ENCODE peak calls at places on chromosomes 16 and 17, in eight cellular contexts. S is tibial artery, D is OCI-LY7, L is uterus, K is spleen, U is transverse colon, G is body of pancreas, R is right lobe of liver. Q is an unnamed sample.
A peak's percentile ranks its signal among the peaks of the same experiment; 100 is the strongest.

GRCh38 chr17:79272220-79272619 is 197.6 kb downstream of the ENGASE start:
- DNase-seq in L (no peak), S (no peak), D (no peak), K (no peak), R (no peak), U (no peak), G (no peak), Q (no peak)

GRCh38 chr16:68492151-68492500 is 43.8 kb upstream of the SMPD3 start:
- DNase-seq in D (no peak), S (no peak), G (no peak), U (no peak), K (peak; percentile 64), R (no peak), L (no peak), Q (no peak)

GRCh38 chr16:52557236-52557635 is 10.3 kb upstream of the TOX3 start:
- DNase-seq in D (no peak), K (no peak), G (no peak), S (no peak), L (no peak), R (no peak), U (peak; percentile 38), Q (no peak)

GRCh38 chr16:11312718-11313492 is 31.8 kb upstream of the PRM1 start:
- DNase-seq in U (peak; percentile 64), S (no peak), L (peak; percentile 43), R (no peak), D (no peak), K (no peak), G (peak; percentile 69), Q (no peak)

GRCh38 chr17:71224824-71225575 is 895.8 kb upstream of the SOX9 start:
- DNase-seq in D (no peak), S (no peak), U (peak; percentile 16), L (no peak), R (no peak), K (no peak), G (peak; percentile 8), Q (no peak)

GRCh38 chr16:75570351-75571104 is 4.3 kb downstream of the GABARAPL2 start:
- DNase-seq in G (no peak), D (peak; percentile 17), R (no peak), U (no peak), S (no peak), K (no peak), L (no peak), Q (no peak)

GRCh38 chr17:59746849-59747445 is 39.5 kb downstream of the VMP1 start:
- DNase-seq in U (no peak), G (peak; percentile 17), S (no peak), K (no peak), L (no peak), D (peak; percentile 63), R (no peak), Q (no peak)

GRCh38 chr17:69462010-69462409 is 47.5 kb downstream of the MAP2K6 start:
- DNase-seq in D (no peak), U (no peak), S (no peak), R (no peak), G (no peak), K (no peak), L (no peak), Q (no peak)

GRCh38 chr17:77235370-77236080 is 94.8 kb downstream of the SEC14L1 start:
- DNase-seq in K (no peak), U (no peak), L (no peak), S (peak; percentile 61), R (no peak), D (no peak), G (peak; percentile 54), Q (no peak)

GRCh38 chr17:61235821-61236197 is 163.8 kb upstream of the TBX2 start:
- DNase-seq in R (no peak), G (no peak), K (no peak), D (no peak), U (no peak), L (no peak), S (no peak), Q (no peak)

GRCh38 chr16:28494141-28494851 is at the start of gene APOBR:
- DNase-seq in L (no peak), U (peak; percentile 75), S (peak; percentile 44), D (peak; percentile 88), G (peak; percentile 77), R (peak; percentile 71), K (peak; percentile 94), Q (no peak)

GRCh38 chr17:47009759-47010594 is 30.9 kb upstream of the RPRML start:
- DNase-seq in U (no peak), S (no peak), R (no peak), K (no peak), G (no peak), L (no peak), D (no peak), Q (no peak)

GRCh38 chr17:40530988-40531971 is 29.9 kb upstream of the TNS4 start:
- DNase-seq in S (peak; percentile 16), K (peak; percentile 71), L (peak; percentile 27), U (no peak), G (no peak), R (no peak), D (peak; percentile 32), Q (no peak)

GRCh38 chr17:27315322-27315721 is 21.4 kb downstream of the WSB1 start:
- DNase-seq in S (peak; percentile 92), G (peak; percentile 48), L (peak; percentile 91), R (no peak), K (no peak), D (no peak), U (peak; percentile 80), Q (peak; percentile 84)

GRCh38 chr17:2635241-2635640 is 41.8 kb downstream of the PAFAH1B1 start:
- DNase-seq in U (no peak), S (no peak), K (no peak), D (no peak), L (no peak), R (no peak), G (no peak), Q (no peak)

GRCh38 chr16:88435437-88436355 is 17.4 kb upstream of the ZFPM1 start:
- DNase-seq in K (no peak), R (no peak), D (no peak), L (no peak), U (no peak), S (no peak), G (no peak), Q (no peak)

GRCh38 chr16:51161440-51162195 is 10.5 kb upstream of the SALL1 start:
- DNase-seq in R (no peak), K (no peak), D (no peak), L (no peak), G (no peak), U (no peak), S (no peak), Q (no peak)

GRCh38 chr16:54431997-54432367 is 145.4 kb upstream of the IRX3 start:
- DNase-seq in L (no peak), K (no peak), R (no peak), U (no peak), G (no peak), S (no peak), D (no peak), Q (no peak)

GRCh38 chr17:12712941-12713340 is 47.3 kb downstream of the MYOCD start:
- DNase-seq in D (no peak), L (no peak), S (peak; percentile 35), G (no peak), R (no peak), U (no peak), K (no peak), Q (no peak)

DNA sequence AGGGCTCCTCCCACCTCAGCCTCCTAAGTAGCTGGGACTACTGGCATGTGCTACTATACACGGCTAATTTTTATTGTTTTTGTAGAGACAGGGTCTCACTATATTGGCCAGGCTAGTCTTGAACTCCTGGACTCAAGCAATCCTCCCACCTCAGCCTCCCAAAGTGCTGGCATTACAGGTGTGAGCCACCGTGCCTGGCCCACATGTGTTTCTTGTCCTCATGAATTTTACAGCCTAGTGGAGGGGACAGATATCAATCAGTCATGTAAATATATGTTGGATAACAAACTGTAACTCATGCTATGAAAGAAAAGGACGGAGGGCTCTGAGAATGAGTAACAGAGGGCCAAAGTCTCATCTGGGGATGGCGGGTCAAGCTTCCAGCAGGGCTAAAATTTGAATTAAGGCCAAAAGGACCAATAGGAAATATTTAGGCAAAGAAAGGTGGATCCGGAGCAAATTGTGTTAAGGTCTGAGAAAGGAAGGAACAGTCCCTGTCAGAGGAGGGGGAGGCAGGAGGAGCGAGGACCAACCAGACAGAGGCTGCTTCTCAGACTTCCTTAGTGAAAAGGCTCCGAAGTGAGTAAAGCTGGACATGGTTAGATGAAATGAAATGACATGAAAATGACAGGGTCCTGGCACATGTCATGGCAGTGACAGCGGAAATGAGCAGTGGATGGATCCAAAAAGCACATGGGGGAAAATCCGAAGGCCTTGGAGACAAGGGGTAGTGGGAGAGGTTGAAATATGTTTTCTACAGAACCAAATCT is 3.8 kb downstream of the PDZD9 start:
- DNase-seq in S (no peak), G (no peak), U (no peak), K (no peak), D (no peak), R (no peak), L (no peak), Q (no peak)
- H3K27ac ChIP-seq in S (no peak overlapping the region), G (no peak overlapping the region), U (no peak overlapping the region), K (peak overlapping the region; percentile 66), D (no peak overlapping the region), R (no peak overlapping the region), L (no peak overlapping the region), Q (no peak overlapping the region)

GRCh38 chr17:58447039-58447975 is 30.0 kb upstream of the RNF43 start:
- DNase-seq in S (no peak), R (peak; percentile 76), D (peak; percentile 85), L (no peak), G (peak; percentile 84), K (peak; percentile 86), U (peak; percentile 81), Q (no peak)
- TF ChIP-seq CTCF in S (no peak), R (peak; percentile 90), D (peak; percentile 93), L (peak; percentile 11), G (peak; percentile 75), K (peak; percentile 71), U (peak; percentile 79), Q (peak; percentile 15)

GRCh38 chr17:16288860-16289571 is 64.3 kb downstream of the CENPV start:
- DNase-seq in U (no peak), K (no peak), D (peak; percentile 46), R (no peak), S (no peak), G (no peak), L (no peak), Q (no peak)
- H3K4me3 ChIP-seq in U (no peak overlapping the region), K (no peak overlapping the region), D (no peak overlapping the region), R (no peak overlapping the region), S (no peak overlapping the region), G (no peak overlapping the region), L (no peak overlapping the region), Q (no peak overlapping the region)

DNA sequence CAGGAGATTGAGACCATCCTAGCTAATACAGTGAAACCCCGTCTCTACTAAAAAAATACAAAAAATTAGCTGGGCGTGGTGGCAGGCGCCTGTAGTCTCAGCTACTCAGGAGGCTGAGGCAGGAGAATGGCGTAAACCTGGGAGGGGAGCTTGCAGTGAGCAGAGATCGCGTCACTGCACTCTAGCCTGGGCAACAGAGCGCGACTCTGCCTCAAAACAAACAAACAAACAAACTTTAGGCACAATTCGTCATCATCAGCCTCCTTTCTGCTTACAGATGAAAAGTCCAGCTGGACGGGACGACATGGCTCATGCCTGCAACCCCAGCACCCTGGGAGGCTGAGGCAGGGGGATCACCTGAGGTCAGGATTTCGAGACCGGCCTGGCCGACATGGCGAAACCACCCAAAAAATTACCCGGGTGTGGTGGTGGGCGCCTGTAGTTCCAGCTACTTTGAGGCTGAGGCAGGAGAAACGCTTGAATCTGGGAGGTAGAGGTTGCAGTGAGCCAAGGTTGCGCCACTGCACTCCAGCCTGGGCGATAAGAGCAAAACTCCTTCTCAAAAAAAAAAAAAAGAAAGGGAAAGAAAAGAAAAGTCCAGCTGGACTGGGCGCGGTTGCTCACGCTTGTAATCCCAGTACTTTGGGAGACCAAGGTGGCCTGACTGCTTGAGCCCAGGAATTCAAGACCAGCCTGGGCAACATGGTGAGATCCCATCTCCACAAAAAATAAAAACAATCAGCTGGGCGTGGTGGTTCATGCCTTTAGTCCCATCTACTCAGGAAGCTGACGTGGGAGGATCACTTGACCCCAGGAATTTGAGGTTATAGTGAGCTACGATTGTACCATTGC is 1.5 kb upstream of the SPIRE2 start:
- DNase-seq in K (no peak), L (no peak), D (no peak), R (no peak), S (no peak), U (no peak), G (no peak), Q (no peak)
- H3K27ac ChIP-seq in K (no peak overlapping the region), L (no peak overlapping the region), D (no peak overlapping the region), R (peak overlapping the region; percentile 93), S (no peak overlapping the region), U (peak overlapping the region; percentile 93), G (no peak overlapping the region), Q (no peak overlapping the region)

Q was measured in thoracic aorta.